ENCODE peak calls at places on chromosomes 12 and 14, in five cellular contexts. D is upper lobe of right lung, M is psoas muscle, G is AG04450, X is esophagus squamous epithelium. J is an unnamed sample.

GRCh38 chr14:54175298-54175942 is 218.8 kb upstream of the BMP4 start:
- DNase-seq in G (peak; percentile 43), D (no peak), M (no peak), X (no peak), J (peak; percentile 62)

GRCh38 chr14:47207636-47208035 is 467.8 kb downstream of the MDGA2 start:
- DNase-seq in G (no peak), D (no peak), X (no peak), M (no peak), J (no peak)

GRCh38 chr12:48472259-48472658 is at the start of gene ANP32D:
- DNase-seq in D (no peak), X (no peak), G (no peak), M (no peak), J (no peak)

GRCh38 chr12:39145175-39145999 is 240.0 kb upstream of the CPNE8 start:
- DNase-seq in X (no peak), D (peak; percentile 83), M (peak; percentile 49), G (no peak), J (peak; percentile 1)

GRCh38 chr12:45231515-45232145 is 15.7 kb downstream of the ANO6 start:
- DNase-seq in M (no peak), G (no peak), X (no peak), D (no peak), J (peak; percentile 85)

GRCh38 chr12:3743803-3744202 is 9.1 kb downstream of the CRACR2A start:
- DNase-seq in M (no peak), D (no peak), G (no peak), X (no peak), J (peak; percentile 62)

GRCh38 chr12:58007875-58008274 is 66.5 kb downstream of the ATP23 start:
- DNase-seq in X (no peak), G (no peak), M (no peak), D (no peak), J (no peak)

GRCh38 chr12:5213990-5214389 is 170.3 kb downstream of the KCNA5 start:
- DNase-seq in G (no peak), X (no peak), M (no peak), D (no peak), J (no peak)

GRCh38 chr14:80428171-80428570 is 216.9 kb upstream of the DIO2 start:
- DNase-seq in M (no peak), D (no peak), G (no peak), X (no peak), J (peak; percentile 76)

GRCh38 chr12:1912580-1913376 is 5.7 kb downstream of the CACNA2D4 start:
- DNase-seq in M (no peak), G (no peak), D (no peak), X (no peak), J (no peak)

GRCh38 chr12:127760996-127761395 is 506.0 kb upstream of the TMEM132C start:
- DNase-seq in D (no peak), G (no peak), M (no peak), X (no peak), J (no peak)

GRCh38 chr12:50642035-50642451 is 121.9 kb upstream of the ATF1 start:
- DNase-seq in G (peak; percentile 53), X (no peak), D (no peak), M (no peak), J (peak; percentile 6)

GRCh38 chr12:116037941-116038837 is 239.3 kb downstream of the MED13L start:
- DNase-seq in M (no peak), X (no peak), D (no peak), G (no peak), J (peak; percentile 82)

GRCh38 chr14:95535226-95536021 is 574 bp downstream of the GLRX5 start:
- DNase-seq in X (no peak), D (peak; percentile 73), G (no peak), M (peak; percentile 42), J (no peak)

GRCh38 chr12:81573228-81573627 is 185.9 kb downstream of the PPFIA2 start:
- DNase-seq in X (no peak), G (no peak), M (no peak), D (no peak), J (peak; percentile 17)

GRCh38 chr14:69877492-69877891 is 1.7 kb upstream of the SMOC1 start:
- DNase-seq in X (no peak), M (no peak), G (no peak), D (no peak), J (no peak)

GRCh38 chr14:31243860-31244259 is 36.3 kb upstream of the HECTD1 start:
- DNase-seq in D (no peak), M (no peak), X (no peak), G (no peak), J (no peak)

GRCh38 chr14:61601923-61602732 is 93.2 kb upstream of the HIF1A start:
- DNase-seq in X (no peak), M (no peak), D (no peak), G (no peak), J (no peak)

GRCh38 chr14:94532462-94532861 is 23.2 kb upstream of the SERPINA12 start:
- DNase-seq in G (no peak), M (no peak), D (no peak), X (no peak), J (peak; percentile 10)

GRCh38 chr12:58242803-58243628 is 301.6 kb downstream of the ATP23 start:
- DNase-seq in M (no peak), X (no peak), G (peak; percentile 21), D (no peak), J (no peak)

GRCh38 chr12:49748306-49748705 is 6.9 kb downstream of the TMBIM6 start:
- DNase-seq in X (no peak), M (no peak), D (no peak), G (no peak), J (peak; percentile 40)

GRCh38 chr12:46266869-46267617 is 1.8 kb downstream of the SLC38A1 start:
- DNase-seq in D (peak; percentile 79), X (no peak), M (peak; percentile 39), G (no peak), J (peak; percentile 61)

GRCh38 chr12:34397591-34398365 is 375.5 kb downstream of the ALG10 start:
- DNase-seq in X (no peak), G (no peak), D (peak; percentile 55), M (peak; percentile 1), J (no peak)

GRCh38 chr14:77053046-77053841 is 24.7 kb upstream of the IRF2BPL start:
- DNase-seq in G (no peak), X (no peak), M (peak; percentile 76), D (peak; percentile 90), J (peak; percentile 70)

GRCh38 chr12:49810159-49810459 is 18.1 kb downstream of the NCKAP5L start:
- DNase-seq in M (no peak), X (no peak), G (no peak), D (no peak), J (no peak)

GRCh38 chr14:48936881-48937280 is 649.3 kb downstream of the RPS29 start:
- DNase-seq in D (no peak), G (no peak), M (no peak), X (no peak), J (no peak)

GRCh38 chr12:62466596-62467411 is at the start of gene MON2:
- DNase-seq in X (peak; percentile 26), G (peak; percentile 29), D (peak; percentile 96), M (peak; percentile 90), J (peak; percentile 78)
- TF ChIP-seq CTCF in X (no peak), G (no peak), D (no peak), M (no peak), J (no peak)

DNA sequence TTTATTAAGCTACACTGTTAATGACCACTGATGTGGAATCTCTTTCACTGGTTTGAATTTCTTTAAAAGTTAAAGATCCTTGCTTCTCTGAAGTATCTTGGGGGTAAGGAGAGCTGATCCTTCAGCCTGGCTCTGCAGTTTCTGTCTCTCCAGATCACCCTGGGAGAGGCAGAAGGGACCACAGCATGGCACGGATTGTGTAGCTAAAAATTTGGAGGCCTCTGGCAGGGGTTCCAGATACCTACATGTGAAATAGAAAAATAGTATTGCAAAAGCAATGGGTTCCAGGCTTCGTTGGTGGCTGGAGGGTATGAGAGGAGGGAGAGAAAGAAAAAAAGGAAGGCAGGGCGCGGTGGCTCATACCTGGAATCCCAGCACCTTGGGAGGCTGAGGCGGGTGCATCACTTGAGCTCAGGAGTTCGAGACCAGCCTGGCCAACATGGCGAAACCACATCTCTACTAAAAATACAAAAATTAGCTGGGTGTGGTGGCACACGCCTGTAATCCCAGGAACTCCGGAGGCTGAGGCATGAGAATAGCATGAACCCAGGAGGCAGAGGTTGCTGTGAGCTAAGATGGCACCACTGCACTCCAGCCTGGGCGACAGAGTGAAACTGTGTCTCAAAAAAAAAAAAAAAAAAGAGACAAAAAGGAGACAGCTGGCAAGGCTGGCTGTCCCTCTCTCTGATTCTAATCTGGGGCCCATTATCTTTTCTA is 3.5 kb downstream of the CHST11 start:
- DNase-seq in X (no peak), M (no peak), G (no peak), D (no peak), J (no peak)
- H3K4me3 ChIP-seq in X (peak overlapping the region; percentile 91), M (no peak overlapping the region), G (no peak overlapping the region), D (peak overlapping the region; percentile 93), J (no peak overlapping the region)

GRCh38 chr12:118034429-118035193 is 18.1 kb downstream of the RFC5 start:
- DNase-seq in M (no peak), D (no peak), G (peak; percentile 37), X (no peak), J (peak; percentile 80)
- TF ChIP-seq CTCF in M (peak; percentile 36), D (peak; percentile 26), G (peak; percentile 55), X (no peak), J (peak; percentile 67)

GRCh38 chr12:53004178-53004577 is 2.1 kb upstream of the EIF4B start:
- DNase-seq in G (no peak), M (no peak), D (no peak), X (no peak), J (peak; percentile 23)
- H3K4me3 ChIP-seq in G (no peak overlapping the region), M (no peak overlapping the region), D (no peak overlapping the region), X (no peak overlapping the region), J (no peak overlapping the region)